ENCODE peak calls at places on chromosome 10, in nine cellular contexts. C is PC-3; F is CD8-positive, alpha-beta memory T cell; L is A549; V is heart right ventricle; Y is astrocyte; J is cardiac muscle cell; W is adrenal gland; Z is sigmoid colon. H is an unnamed sample.

GRCh38 chr10:13614530-13615332 is 28.0 kb downstream of the PRPF18 start:
- DNase-seq in Z (no peak), Y (peak; percentile 88), V (no peak), F (no peak), L (peak; percentile 20), W (no peak), C (peak; percentile 39), J (no peak), H (no peak)

GRCh38 chr10:37434091-37434490 is 308.7 kb downstream of the ANKRD30A start:
- DNase-seq in C (peak; percentile 87), W (no peak), V (no peak), Y (no peak), J (no peak), L (peak; percentile 70), Z (no peak), F (no peak), H (no peak)

GRCh38 chr10:22319559-22320558 is 1.0 kb upstream of the BMI1 start:
- DNase-seq in Z (no peak), F (no peak), V (no peak), Y (no peak), J (no peak), L (no peak), C (peak; percentile 57), W (no peak), H (no peak)

GRCh38 chr10:107031981-107032699 is 132.4 kb downstream of the SORCS1 start:
- DNase-seq in Z (no peak), J (no peak), W (no peak), Y (no peak), L (no peak), C (no peak), F (no peak), V (no peak), H (no peak)

GRCh38 chr10:76133597-76134255 is 702.3 kb downstream of the LRMDA start:
- DNase-seq in Z (no peak), C (no peak), Y (no peak), J (no peak), L (no peak), W (no peak), V (no peak), F (no peak), H (no peak)

GRCh38 chr10:613217-613616 is 76.3 kb downstream of the DIP2C start:
- DNase-seq in W (no peak), Y (no peak), J (no peak), C (peak; percentile 82), V (peak; percentile 45), Z (peak; percentile 68), F (no peak), L (no peak), H (peak; percentile 90)

GRCh38 chr10:78567680-78568453 is 500.9 kb upstream of the ZMIZ1 start:
- DNase-seq in W (no peak), C (peak; percentile 40), F (no peak), Z (peak; percentile 34), J (no peak), V (no peak), L (no peak), Y (no peak), H (no peak)

GRCh38 chr10:111128331-111129167 is 51.7 kb downstream of the ADRA2A start:
- DNase-seq in Y (peak; percentile 19), Z (no peak), C (peak; percentile 39), V (no peak), W (peak; percentile 55), L (peak; percentile 61), J (no peak), F (no peak), H (no peak)

GRCh38 chr10:5976689-5977470 is 463 bp downstream of the IL15RA start:
- DNase-seq in W (peak; percentile 48), J (peak; percentile 69), C (peak; percentile 30), Y (peak; percentile 46), V (peak; percentile 47), F (peak; percentile 59), L (peak; percentile 55), Z (peak; percentile 77), H (peak; percentile 56)

GRCh38 chr10:42958142-42958868 is 118.6 kb upstream of the RET start:
- DNase-seq in J (no peak), V (no peak), C (peak; percentile 15), Y (no peak), L (no peak), Z (peak; percentile 20), W (no peak), F (no peak), H (no peak)

GRCh38 chr10:44183667-44184632 is 200.9 kb downstream of the CXCL12 start:
- DNase-seq in W (no peak), L (no peak), Y (peak; percentile 31), Z (peak; percentile 58), C (no peak), F (no peak), V (no peak), J (peak; percentile 59), H (no peak)

GRCh38 chr10:61250131-61250530 is 203.1 kb downstream of the TMEM26 start:
- DNase-seq in J (no peak), W (no peak), F (no peak), C (no peak), Y (no peak), L (no peak), V (no peak), Z (no peak), H (no peak)

GRCh38 chr10:59674211-59674836 is 35.3 kb downstream of the SLC16A9 start:
- DNase-seq in Z (no peak), Y (peak; percentile 92), V (no peak), J (peak; percentile 36), F (no peak), C (peak; percentile 96), L (no peak), W (peak; percentile 61), H (no peak)

GRCh38 chr10:59709472-59710125 is at the start of gene SLC16A9:
- DNase-seq in W (peak; percentile 96), Z (peak; percentile 67), Y (peak; percentile 42), L (peak; percentile 36), V (peak; percentile 59), J (peak; percentile 69), C (peak; percentile 83), F (no peak), H (peak; percentile 92)

GRCh38 chr10:6567203-6567703 is 12.8 kb downstream of the PRKCQ start:
- DNase-seq in Z (no peak), F (no peak), L (no peak), V (no peak), J (no peak), C (no peak), W (no peak), Y (no peak), H (no peak)

GRCh38 chr10:89929282-89930026 is 228.1 kb downstream of the KIF20B start:
- DNase-seq in Y (no peak), C (no peak), W (no peak), F (no peak), V (no peak), Z (no peak), L (no peak), J (no peak), H (no peak)

GRCh38 chr10:4372601-4373000 is 453.4 kb upstream of the AKR1E2 start:
- DNase-seq in W (no peak), F (no peak), J (peak; percentile 99), V (peak; percentile 39), Z (no peak), L (no peak), Y (peak; percentile 99), C (no peak), H (no peak)

DNA sequence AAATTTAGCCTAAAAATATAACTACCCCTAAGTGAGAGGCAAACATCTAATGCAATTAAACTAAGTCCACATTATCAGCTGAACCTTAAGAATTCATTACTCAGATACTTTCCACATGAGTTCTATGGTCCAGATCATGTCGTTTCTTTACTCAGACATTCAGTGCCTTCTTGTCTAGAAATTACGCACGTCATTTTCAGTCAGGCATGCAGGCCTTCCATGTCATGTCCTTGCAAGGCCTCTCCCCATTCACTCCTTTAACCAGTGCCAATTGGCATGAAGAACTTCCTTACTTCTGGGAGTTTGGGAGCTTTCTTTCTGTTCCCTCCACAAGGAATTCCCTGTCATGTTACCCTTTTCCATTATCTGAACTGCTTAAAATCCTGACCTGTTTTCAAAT is 118.8 kb downstream of the NRP1 start:
- DNase-seq in V (no peak), F (no peak), L (no peak), Z (no peak), C (no peak), Y (peak; percentile 88), J (peak; percentile 77), W (no peak), H (no peak)
- H3K27ac ChIP-seq in V (peak overlapping the region; percentile 80), F (no peak overlapping the region), L (peak overlapping the region; percentile 66), Z (no peak overlapping the region), C (peak overlapping the region; percentile 65), Y (peak overlapping the region; percentile 63), J (no peak overlapping the region), W (no peak overlapping the region), H (no peak overlapping the region)

DNA sequence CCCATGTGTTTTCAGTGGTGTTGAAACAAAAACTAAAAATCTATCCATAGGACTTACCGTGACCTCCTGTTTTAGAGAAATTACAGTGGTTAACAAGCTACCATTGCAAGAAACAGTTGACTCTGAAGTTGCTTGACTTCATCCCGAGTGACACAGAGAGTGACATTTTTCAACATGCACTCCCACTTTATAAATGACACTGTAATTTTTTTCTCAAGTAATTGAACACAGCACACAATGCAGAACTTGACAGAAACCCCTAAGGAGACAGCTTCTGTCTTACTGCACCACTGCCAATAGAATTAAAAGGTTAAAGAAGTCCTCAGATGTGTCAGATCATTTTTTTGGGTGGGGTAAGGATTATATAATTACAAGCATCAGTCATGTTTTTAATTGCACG is 246.1 kb downstream of the CELF2 start:
- DNase-seq in V (no peak), F (no peak), L (no peak), Y (no peak), W (no peak), Z (no peak), C (no peak), J (no peak), H (no peak)
- H3K27ac ChIP-seq in V (peak overlapping the region; percentile 74), F (no peak overlapping the region), L (no peak overlapping the region), Y (no peak overlapping the region), W (no peak overlapping the region), Z (no peak overlapping the region), C (no peak overlapping the region), J (no peak overlapping the region), H (no peak overlapping the region)

DNA sequence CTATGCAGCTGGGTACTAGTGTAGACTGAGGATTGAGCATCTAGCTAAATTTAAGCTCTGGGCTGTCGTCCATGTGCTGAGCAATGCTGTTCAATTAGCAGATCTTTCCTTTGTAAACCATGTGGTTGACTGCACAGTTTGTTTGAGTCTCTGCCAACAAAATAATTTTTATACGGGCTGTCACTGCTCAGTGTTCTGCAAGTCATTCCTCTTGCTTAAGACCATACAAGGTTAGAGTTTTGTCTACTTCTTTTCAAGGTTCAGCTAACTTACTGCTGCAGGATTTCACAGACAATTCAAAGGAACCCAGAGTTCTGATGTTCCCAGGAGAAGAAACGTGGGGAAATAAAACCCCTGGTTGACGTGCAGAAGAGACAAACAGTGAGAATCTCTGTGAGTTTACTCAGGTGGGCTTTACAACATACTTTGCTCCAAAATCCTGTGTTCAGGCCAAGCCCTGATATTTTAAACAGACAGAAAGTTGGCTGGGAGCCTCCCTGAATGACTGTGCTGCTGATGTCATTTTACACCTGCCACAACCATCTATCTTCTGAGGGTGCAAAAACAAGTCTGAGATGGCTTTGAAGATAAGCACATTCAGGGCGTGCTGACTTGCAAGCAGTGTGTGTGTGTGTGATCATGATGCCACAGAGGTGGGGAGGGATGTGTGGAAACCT is 177.1 kb upstream of the SVIL start:
- DNase-seq in L (peak; percentile 89), V (peak; percentile 61), Y (peak; percentile 99), Z (peak; percentile 93), J (peak; percentile 92), C (peak; percentile 79), F (no peak), W (peak; percentile 82), H (peak; percentile 76)
- H3K27ac ChIP-seq in L (peak overlapping the region; percentile 73), V (peak overlapping the region; percentile 86), Y (peak overlapping the region; percentile 73), Z (peak overlapping the region; percentile 93), J (no peak overlapping the region), C (peak overlapping the region; percentile 93), F (no peak overlapping the region), W (peak overlapping the region; percentile 88), H (peak overlapping the region; percentile 99)

GRCh38 chr10:28891058-28891713 is 213.9 kb downstream of the BAMBI start:
- DNase-seq in Y (no peak), L (no peak), F (no peak), Z (no peak), V (no peak), C (peak; percentile 74), J (no peak), W (no peak), H (no peak)
- H3K27ac ChIP-seq in Y (no peak overlapping the region), L (no peak overlapping the region), F (no peak overlapping the region), Z (no peak overlapping the region), V (no peak overlapping the region), C (peak overlapping the region; percentile 40), J (no peak overlapping the region), W (no peak overlapping the region), H (no peak overlapping the region)

H was measured in thyroid gland.